ENCODE peak calls at places on chromosomes 2 and 18, in seven cellular contexts. K is endothelial cell, D is Calu3, A is brain microvascular endothelial cell, G is ovary, J is left lung, P is ascending aorta. F is an unnamed sample.

GRCh38 chr18:25353080-25353479 is 1.1 kb upstream of the ZNF521 start:
- DNase-seq in D (no peak), P (no peak), G (no peak), A (no peak), K (no peak), J (no peak), F (no peak)

GRCh38 chr2:232986155-232986554 is 26.9 kb downstream of the NGEF start:
- DNase-seq in A (no peak), P (no peak), G (no peak), K (no peak), D (no peak), J (no peak), F (no peak)

GRCh38 chr2:13550285-13550684 is 833.5 kb downstream of the TRIB2 start:
- DNase-seq in P (no peak), K (no peak), G (no peak), J (no peak), D (no peak), A (no peak), F (no peak)

GRCh38 chr2:122815120-122815519 is 1059.7 kb downstream of the TSN start:
- DNase-seq in J (no peak), A (no peak), G (no peak), P (no peak), K (no peak), D (no peak), F (no peak)

GRCh38 chr2:237592425-237592980 is 2.0 kb upstream of the RAB17 start:
- DNase-seq in P (no peak), A (no peak), G (peak), J (no peak), D (no peak), K (no peak), F (no peak)

GRCh38 chr2:215727507-215728503 is 285.5 kb downstream of the MREG start:
- DNase-seq in P (no peak), D (no peak), J (no peak), A (no peak), K (no peak), G (no peak), F (no peak)

GRCh38 chr2:20611077-20611843 is 39.6 kb downstream of the HS1BP3 start:
- DNase-seq in J (peak), P (peak), K (peak), A (peak), G (peak), D (peak), F (no peak)

GRCh38 chr18:48589797-48590519 is 51.1 kb downstream of the CTIF start:
- DNase-seq in K (no peak), D (no peak), P (no peak), G (peak), J (no peak), A (no peak), F (no peak)

GRCh38 chr2:65612654-65613053 is 180.3 kb upstream of the SPRED2 start:
- DNase-seq in A (no peak), G (no peak), P (no peak), D (no peak), K (no peak), J (no peak), F (no peak)

GRCh38 chr2:58734365-58734764 is 493.2 kb upstream of the FANCL start:
- DNase-seq in G (no peak), D (peak), K (no peak), A (peak), J (no peak), P (no peak), F (no peak)

GRCh38 chr2:74819702-74820101 is 14.2 kb upstream of the HK2 start:
- DNase-seq in P (no peak), G (no peak), J (no peak), A (no peak), D (no peak), K (no peak), F (no peak)

DNA sequence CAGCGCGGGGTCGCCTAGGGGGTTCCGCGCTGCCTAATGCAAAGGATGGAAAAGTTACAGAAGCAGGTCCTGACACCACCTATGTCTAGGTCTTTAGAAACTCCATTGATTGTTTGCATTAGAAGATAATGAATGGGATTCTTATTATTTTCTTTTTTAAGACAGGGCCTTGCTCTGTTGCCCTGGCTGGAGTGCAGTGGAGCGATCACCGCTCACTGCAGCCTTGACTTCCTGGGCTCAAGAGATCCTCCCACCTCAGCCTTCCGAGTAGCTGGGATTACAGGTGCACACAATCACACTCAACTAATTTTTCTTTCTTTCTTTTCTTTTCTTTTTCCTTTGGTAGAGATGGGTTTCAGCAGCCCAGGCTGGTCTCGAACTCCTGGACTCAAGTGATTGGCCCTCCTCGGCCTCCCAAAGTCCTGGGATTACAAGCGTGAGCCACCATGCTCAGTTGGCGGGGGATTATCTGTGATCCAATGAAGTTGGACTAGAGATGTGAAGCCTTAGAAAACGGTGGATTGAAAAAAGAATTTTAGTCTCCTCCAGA is 761 bp upstream of the IDH1 start:
- DNase-seq in P (no peak), A (no peak), G (no peak), D (no peak), K (no peak), J (no peak), F (no peak)
- TF ChIP-seq CTCF in P (no peak), A (no peak), G (peak), D (peak), K (no peak), J (peak), F (peak)

GRCh38 chr2:105629634-105630033 is 115.1 kb upstream of the NCK2 start:
- DNase-seq in A (no peak), D (no peak), G (no peak), K (no peak), P (no peak), J (no peak), F (no peak)

GRCh38 chr2:105636109-105636740 is 108.5 kb upstream of the NCK2 start:
- DNase-seq in P (no peak), G (no peak), A (no peak), K (no peak), J (no peak), D (no peak), F (no peak)

GRCh38 chr2:105631011-105631410 is 113.7 kb upstream of the NCK2 start:
- DNase-seq in P (no peak), G (no peak), A (no peak), D (no peak), J (no peak), K (no peak), F (no peak)

GRCh38 chr2:105635564-105635963 is 109.1 kb upstream of the NCK2 start:
- DNase-seq in D (no peak), J (no peak), K (no peak), P (no peak), G (no peak), A (no peak), F (no peak)

GRCh38 chr2:105634198-105634597 is 110.5 kb upstream of the NCK2 start:
- DNase-seq in J (no peak), P (no peak), A (no peak), G (no peak), D (no peak), K (no peak), F (no peak)
- TF ChIP-seq CTCF in J (no peak), P (no peak), A (no peak), G (no peak), D (no peak), K (no peak), F (no peak)

DNA sequence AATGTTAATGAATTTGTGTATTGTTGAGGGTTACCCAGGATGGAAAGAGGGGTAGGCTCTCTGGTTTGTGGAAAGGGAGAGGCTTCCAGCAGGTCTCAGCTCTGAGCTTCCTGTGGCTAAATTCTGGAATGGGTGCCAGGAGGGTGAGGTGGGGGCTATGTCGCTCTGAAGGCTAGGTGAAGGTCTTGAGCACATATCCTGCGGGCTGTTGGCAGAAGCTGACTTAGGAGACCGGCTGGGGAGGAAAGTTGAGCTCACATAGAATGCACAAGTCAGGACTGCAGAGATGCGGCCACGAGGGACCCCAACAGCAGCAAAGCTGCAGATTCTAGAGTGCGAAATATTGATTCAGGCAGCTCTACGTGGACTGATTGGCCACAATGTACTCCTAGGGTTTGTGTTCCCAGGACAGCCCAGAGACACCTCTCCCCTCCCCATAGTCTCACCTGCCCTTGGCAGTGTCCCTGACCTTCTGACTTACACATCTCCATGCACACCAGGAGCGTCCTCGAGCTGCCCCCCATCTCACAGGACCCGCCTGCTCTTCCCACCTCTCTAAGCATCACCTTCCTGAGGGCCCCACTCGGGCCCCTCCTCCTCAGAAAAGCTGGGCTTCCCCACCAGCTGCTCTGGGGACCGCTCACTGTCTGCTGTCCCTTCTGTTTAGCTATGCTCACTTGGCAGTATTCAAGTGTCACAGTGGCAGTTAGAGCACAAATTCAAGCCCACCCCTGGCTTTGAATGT is 72.6 kb downstream of the ALK start:
- DNase-seq in K (no peak), A (no peak), P (no peak), J (no peak), G (no peak), D (no peak), F (no peak)
- TF ChIP-seq CTCF in K (no peak), A (no peak), P (no peak), J (no peak), G (no peak), D (no peak), F (no peak)

DNA sequence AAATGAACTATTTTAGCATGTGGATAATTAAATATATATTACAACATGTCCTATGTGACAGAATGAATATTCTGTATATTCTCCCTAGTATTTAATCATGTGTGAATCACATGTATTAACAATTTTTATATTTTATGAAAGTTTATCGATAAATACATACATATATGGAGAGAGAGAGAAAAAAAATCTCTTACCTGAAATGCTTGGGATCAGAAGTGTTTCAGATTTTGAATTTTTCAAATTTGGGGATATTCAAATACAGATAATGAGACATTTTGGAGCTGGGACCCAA is 228.6 kb upstream of the RBBP8 start:
- DNase-seq in P (no peak), G (no peak), D (no peak), A (no peak), J (no peak), K (no peak), F (no peak)
- TF ChIP-seq CTCF in P (no peak), G (no peak), D (no peak), A (no peak), J (no peak), K (no peak), F (no peak)

GRCh38 chr2:169584005-169584877 is at the start of gene PPIG:
- DNase-seq in P (peak), D (peak), G (peak), J (peak), K (peak), A (peak), F (peak)
- TF ChIP-seq CTCF in P (no peak), D (no peak), G (no peak), J (no peak), K (no peak), A (no peak), F (no peak)

F was measured in progenitor cell of endocrine pancreas.